ENCODE peak calls at places on chromosomes 16 and 17, in ten cellular contexts. Y, K, F, U, R, X, H, V, C and Z are unnamed samples. For H3K4me1, the result is how much of the 10 kb centered on the place peaks cover.

GRCh38 chr17:77145635-77146632 is 5.2 kb downstream of the SEC14L1 start:
- DNase-seq in Y (no peak), K (peak), F (peak), U (peak), R (peak), X (no peak), H (no peak), V (peak), C (peak), Z (peak)

GRCh38 chr16:88088161-88088581 is 136.9 kb downstream of the BANP start:
- DNase-seq in Y (peak), K (peak), F (peak), U (no peak), R (no peak), X (no peak), H (no peak), V (no peak), C (no peak), Z (no peak)

GRCh38 chr16:1662543-1662942 is 15.5 kb upstream of the JPT2 start:
- DNase-seq in Y (no peak), K (no peak), F (no peak), U (no peak), R (no peak), X (no peak), H (no peak), V (no peak), C (no peak), Z (no peak)

GRCh38 chr17:77322534-77323412 is 182.0 kb downstream of the SEC14L1 start:
- DNase-seq in Y (peak), K (peak), F (peak), U (no peak), R (peak), X (peak), H (no peak), V (peak), C (peak), Z (peak)

GRCh38 chr16:85860413-85861094 is 38.4 kb upstream of the IRF8 start:
- DNase-seq in Y (no peak), K (no peak), F (no peak), U (no peak), R (no peak), X (no peak), H (no peak), V (no peak), C (no peak), Z (no peak)

GRCh38 chr16:787261-787966 is 767 bp downstream of the RPUSD1 start:
- DNase-seq in Y (no peak), K (no peak), F (no peak), U (no peak), R (no peak), X (no peak), H (no peak), V (no peak), C (peak), Z (no peak)

GRCh38 chr16:85398688-85399582 is 214.2 kb upstream of the GSE1 start:
- DNase-seq in Y (no peak), K (peak), F (peak), U (no peak), R (peak), X (peak), H (no peak), V (peak), C (no peak), Z (peak)

GRCh38 chr16:69481901-69482341 is 57.5 kb downstream of the CYB5B start:
- DNase-seq in Y (peak), K (peak), F (peak), U (peak), R (peak), X (peak), H (no peak), V (peak), C (no peak), Z (peak)

GRCh38 chr16:31414706-31415105 is 13.5 kb downstream of the COX6A2 start:
- DNase-seq in Y (no peak), K (no peak), F (no peak), U (no peak), R (peak), X (no peak), H (no peak), V (no peak), C (no peak), Z (no peak)

GRCh38 chr16:11094075-11094593 is 149.8 kb downstream of the CLEC16A start:
- DNase-seq in Y (no peak), K (no peak), F (no peak), U (no peak), R (no peak), X (peak), H (no peak), V (no peak), C (peak), Z (peak)

GRCh38 chr16:56776562-56776961 is 46.6 kb downstream of the NUP93 start:
- DNase-seq in Y (peak), K (peak), F (no peak), U (peak), R (peak), X (peak), H (no peak), V (peak), C (no peak), Z (peak)

GRCh38 chr17:74639704-74640142 is 16.2 kb upstream of the CD300E start:
- DNase-seq in Y (no peak), K (no peak), F (no peak), U (no peak), R (no peak), X (no peak), H (no peak), V (no peak), C (peak), Z (no peak)

GRCh38 chr16:69378036-69378435 is 7.8 kb downstream of the TERF2 start:
- DNase-seq in Y (no peak), K (no peak), F (no peak), U (no peak), R (no peak), X (no peak), H (no peak), V (no peak), C (no peak), Z (no peak)

DNA sequence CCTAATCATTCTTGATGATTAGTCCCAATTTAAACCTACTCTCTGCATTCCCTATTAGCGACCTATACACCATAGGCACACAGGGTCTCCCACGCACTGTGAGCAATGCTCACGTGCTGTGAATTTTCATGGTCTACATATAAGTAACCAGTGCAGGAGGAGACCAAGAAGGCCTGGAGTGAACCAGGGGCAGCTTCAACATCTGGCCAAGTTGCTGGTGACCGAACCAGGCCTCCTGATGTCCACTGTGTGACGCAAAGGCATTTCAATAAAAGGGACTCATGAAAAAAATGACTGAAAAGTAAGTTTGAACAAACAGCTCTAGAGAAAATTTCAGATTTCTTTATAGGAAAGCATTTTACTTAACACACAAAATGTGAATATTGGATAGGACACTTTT is 107.0 kb downstream of the ZFHX3 start:
- DNase-seq in Y (no peak), K (no peak), F (no peak), U (no peak), R (no peak), X (no peak), H (no peak), V (no peak), C (no peak), Z (no peak)
- H3K4me1 ChIP-seq in Y (under half), K (under half), F (under half), U (under half), R (half or more), X (under half), H (under half), V (half or more), C (under half), Z (under half)

GRCh38 chr17:82933911-82934310 is 94.1 kb upstream of the ZNF750 start:
- DNase-seq in Y (peak), K (peak), F (peak), U (no peak), R (peak), X (peak), H (no peak), V (peak), C (no peak), Z (no peak)
- TF ChIP-seq CTCF in Y (no peak), K (no peak), F (no peak), U (no peak), R (no peak), X (no peak), H (no peak), V (no peak), C (peak), Z (no peak)

GRCh38 chr17:58565389-58566311 is 51.2 kb upstream of the MTMR4 start:
- DNase-seq in Y (no peak), K (no peak), F (no peak), U (no peak), R (no peak), X (no peak), H (no peak), V (no peak), C (peak), Z (no peak)
- H3K4me3 ChIP-seq in Y (no peak), K (no peak), F (no peak), U (no peak), R (no peak), X (no peak), H (no peak), V (no peak), C (peak), Z (no peak)

GRCh38 chr16:66510711-66511614 is 39.0 kb downstream of the TK2 start:
- DNase-seq in Y (no peak), K (peak), F (no peak), U (peak), R (no peak), X (peak), H (no peak), V (peak), C (no peak), Z (peak)

GRCh38 chr16:66511615-66512500 is 38.1 kb downstream of the TK2 start:
- DNase-seq in Y (no peak), K (no peak), F (no peak), U (peak), R (no peak), X (peak), H (no peak), V (no peak), C (peak), Z (peak)

GRCh38 chr16:66515543-66516171 is 34.3 kb downstream of the TK2 start:
- DNase-seq in Y (no peak), K (no peak), F (no peak), U (no peak), R (peak), X (no peak), H (no peak), V (no peak), C (peak), Z (no peak)

GRCh38 chr16:66510298-66510697 is 39.6 kb downstream of the TK2 start:
- DNase-seq in Y (no peak), K (no peak), F (no peak), U (no peak), R (no peak), X (peak), H (no peak), V (peak), C (no peak), Z (peak)

GRCh38 chr16:66512589-66513404 is 37.1 kb downstream of the TK2 start:
- DNase-seq in Y (no peak), K (no peak), F (no peak), U (no peak), R (no peak), X (peak), H (no peak), V (no peak), C (no peak), Z (no peak)
- H3K4me1 ChIP-seq in Y (under half), K (half or more), F (half or more), U (under half), R (under half), X (under half), H (half or more), V (half or more), C (under half), Z (under half)

GRCh38 chr16:4218202-4218601 is 23.7 kb downstream of the SRL start:
- DNase-seq in Y (no peak), K (no peak), F (no peak), U (no peak), R (no peak), X (no peak), H (no peak), V (no peak), C (no peak), Z (no peak)
- TF ChIP-seq CTCF in Y (no peak), K (no peak), F (no peak), U (no peak), R (no peak), X (no peak), H (no peak), V (no peak), C (no peak), Z (no peak)

GRCh38 chr17:975321-975982 is 4.1 kb downstream of the NXN start:
- DNase-seq in Y (no peak), K (no peak), F (peak), U (no peak), R (no peak), X (no peak), H (no peak), V (no peak), C (no peak), Z (no peak)
- H3K4me3 ChIP-seq in Y (no peak), K (no peak), F (no peak), U (no peak), R (peak), X (no peak), H (no peak), V (no peak), C (no peak), Z (no peak)